ENCODE peak calls at places on chromosome 18, in ten cellular contexts. U is nephron progenitor cell, H is fibroblast of pulmonary artery, J is tibial artery, N is prostate gland, Q is cardiac muscle cell, L is GM13976, K is upper lobe of left lung, G is A549, W is adrenal gland. I is an unnamed sample.

GRCh38 chr18:32442575-32442974 is 28.1 kb downstream of the GAREM1 start:
- DNase-seq in K (no peak), W (no peak), N (no peak), J (no peak), G (no peak), U (no peak), L (no peak), Q (no peak), H (no peak), I (no peak)

GRCh38 chr18:75341267-75341666 is 86.2 kb downstream of the SMIM21 start:
- DNase-seq in Q (no peak), N (no peak), J (no peak), G (no peak), W (no peak), K (no peak), U (peak; percentile 30), H (peak; percentile 1), L (no peak), I (no peak)

GRCh38 chr18:79394438-79395307 is 1.1 kb upstream of the NFATC1 start:
- DNase-seq in N (no peak), H (peak; percentile 66), G (peak; percentile 44), Q (no peak), U (peak; percentile 41), L (peak; percentile 66), J (peak; percentile 60), W (no peak), K (peak; percentile 86), I (peak; percentile 62)

GRCh38 chr18:6404834-6405233 is 9.9 kb downstream of the L3MBTL4 start:
- DNase-seq in G (no peak), U (no peak), Q (no peak), L (no peak), J (no peak), K (no peak), W (no peak), H (no peak), N (no peak), I (no peak)

GRCh38 chr18:32439802-32440201 is 30.9 kb downstream of the GAREM1 start:
- DNase-seq in Q (no peak), K (no peak), H (no peak), W (no peak), J (no peak), L (no peak), N (no peak), U (no peak), G (peak; percentile 9), I (no peak)

GRCh38 chr18:46754661-46755292 is 2.1 kb downstream of the ST8SIA5 start:
- DNase-seq in K (peak; percentile 35), H (no peak), J (no peak), L (no peak), Q (peak; percentile 42), U (peak; percentile 38), G (no peak), W (peak; percentile 67), N (no peak), I (no peak)

GRCh38 chr18:70313640-70314039 is 24.8 kb downstream of the SOCS6 start:
- DNase-seq in L (no peak), W (no peak), G (no peak), U (no peak), H (no peak), Q (no peak), J (no peak), N (no peak), K (no peak), I (no peak)

GRCh38 chr18:45793295-45793965 is 32.0 kb upstream of the SIGLEC15 start:
- DNase-seq in G (peak; percentile 83), L (no peak), H (peak; percentile 81), J (no peak), K (no peak), Q (no peak), W (peak; percentile 59), N (peak; percentile 75), U (no peak), I (no peak)

GRCh38 chr18:43830905-43831304 is 553.6 kb upstream of the SYT4 start:
- DNase-seq in U (no peak), W (no peak), N (no peak), J (no peak), Q (no peak), L (no peak), G (no peak), H (no peak), K (no peak), I (no peak)

GRCh38 chr18:63684718-63685117 is 18.0 kb upstream of the SERPINB11 start:
- DNase-seq in H (no peak), J (no peak), Q (no peak), U (no peak), G (no peak), W (no peak), L (no peak), K (no peak), N (no peak), I (no peak)
- TF ChIP-seq CTCF in H (no peak), J (no peak), Q (no peak), U (no peak), G (no peak), W (no peak), L (no peak), K (no peak), N (no peak), I (no peak)

DNA sequence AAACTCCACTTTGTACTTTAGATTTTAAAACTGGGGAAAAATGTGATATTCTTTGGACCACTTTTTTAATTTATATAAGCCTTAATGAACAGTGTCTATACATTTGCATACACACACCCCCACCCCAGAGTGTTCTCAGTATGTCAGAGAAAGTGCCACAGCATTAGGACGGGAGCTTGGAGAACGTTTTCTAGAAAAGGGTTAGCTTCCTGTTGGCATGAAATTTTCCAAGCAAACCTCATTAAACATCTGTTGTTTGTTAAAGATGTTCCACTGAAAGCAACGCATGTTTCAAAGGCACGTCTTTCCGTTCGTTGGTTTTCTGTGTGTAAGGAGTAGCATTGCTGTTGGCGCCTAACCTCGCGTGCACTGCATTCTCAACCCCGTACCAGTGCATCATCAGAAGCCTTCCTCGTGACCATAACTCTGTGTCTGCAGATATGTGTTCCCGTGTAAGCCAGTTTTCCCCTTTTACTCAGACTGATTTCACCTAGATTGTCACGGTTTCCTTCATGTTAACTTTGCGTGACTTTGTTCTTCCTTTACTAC is 228.5 kb downstream of the ALPK2 start:
- DNase-seq in H (no peak), W (no peak), L (no peak), G (no peak), Q (no peak), U (no peak), J (no peak), N (no peak), K (no peak), I (no peak)
- TF ChIP-seq CTCF in H (no peak), W (no peak), L (no peak), G (no peak), Q (no peak), U (no peak), J (no peak), N (no peak), K (no peak), I (no peak)

DNA sequence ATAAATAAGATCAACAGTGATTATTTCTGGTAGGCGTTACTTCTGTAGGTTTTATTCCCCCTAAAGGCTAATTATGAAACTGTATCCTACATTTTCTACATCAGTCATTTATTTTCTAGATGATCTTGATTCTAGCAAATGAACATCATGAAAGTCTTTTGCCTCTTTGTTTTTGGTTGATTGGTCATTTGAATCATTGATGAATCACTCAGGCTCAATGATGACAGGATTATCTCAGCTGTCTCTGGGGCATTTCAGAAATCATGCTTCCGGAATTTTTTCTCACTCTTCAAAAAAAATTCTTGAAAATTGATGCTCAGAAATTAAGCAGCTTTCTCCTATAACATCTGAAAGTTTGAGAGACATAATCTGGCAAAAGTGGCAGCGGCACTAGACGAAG is 298.9 kb upstream of the TCF4 start:
- DNase-seq in G (no peak), N (no peak), U (no peak), L (no peak), J (no peak), Q (no peak), K (no peak), W (no peak), H (no peak), I (no peak)
- TF ChIP-seq CTCF in G (no peak), N (no peak), U (no peak), L (no peak), J (no peak), Q (no peak), K (no peak), W (no peak), H (no peak), I (no peak)

DNA sequence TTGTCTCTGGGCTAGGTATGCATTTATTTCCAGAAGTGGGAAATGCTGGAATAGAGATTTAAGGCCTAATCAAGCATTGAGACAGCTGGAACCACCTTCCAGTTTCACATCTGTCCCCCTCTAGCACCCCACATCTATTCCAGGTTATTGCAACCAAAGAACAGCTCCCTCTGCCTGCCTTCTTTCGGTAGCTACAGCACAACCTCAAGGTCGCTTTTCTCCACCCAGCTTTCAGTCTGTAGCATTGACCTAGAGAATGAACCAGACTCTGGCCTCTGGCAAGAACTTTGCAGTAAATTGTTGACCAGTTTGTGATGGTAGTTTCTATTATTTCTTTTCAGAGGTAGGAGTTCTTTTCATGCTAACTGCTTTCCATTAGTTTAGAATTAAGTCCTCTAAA is 484.2 kb downstream of the DLGAP1 start:
- DNase-seq in L (no peak), H (no peak), W (peak; percentile 36), K (no peak), J (no peak), N (no peak), G (no peak), Q (peak; percentile 55), U (no peak), I (no peak)
- TF ChIP-seq CTCF in L (no peak), H (no peak), W (peak; percentile 11), K (no peak), J (no peak), N (no peak), G (no peak), Q (no peak), U (no peak), I (no peak)

GRCh38 chr18:77199707-77200106 is 49.9 kb upstream of the GALR1 start:
- DNase-seq in U (no peak), N (no peak), L (no peak), H (no peak), W (no peak), K (no peak), Q (no peak), G (no peak), J (no peak), I (no peak)

GRCh38 chr18:77201508-77201907 is 48.1 kb upstream of the GALR1 start:
- DNase-seq in L (no peak), H (no peak), G (no peak), N (no peak), J (no peak), W (no peak), K (no peak), U (no peak), Q (no peak), I (no peak)

GRCh38 chr18:77198663-77199062 is 51.0 kb upstream of the GALR1 start:
- DNase-seq in H (no peak), G (no peak), L (no peak), Q (no peak), U (no peak), J (no peak), N (no peak), K (peak; percentile 67), W (no peak), I (no peak)

GRCh38 chr18:77191241-77191751 is 58.4 kb upstream of the GALR1 start:
- DNase-seq in N (no peak), H (peak; percentile 28), J (no peak), Q (no peak), K (no peak), L (no peak), U (no peak), W (no peak), G (no peak), I (no peak)

GRCh38 chr18:77197073-77197472 is 52.6 kb upstream of the GALR1 start:
- DNase-seq in G (no peak), L (no peak), H (no peak), Q (no peak), N (no peak), W (no peak), K (no peak), J (no peak), U (no peak), I (no peak)
- TF ChIP-seq CTCF in G (no peak), L (no peak), H (peak; percentile 17), Q (peak; percentile 18), N (no peak), W (no peak), K (no peak), J (no peak), U (no peak), I (no peak)

I was measured in activated B cell treated with CpG ODN at 0.5 μM for 24 hours.